ENCODE peak calls at places on chromosomes 1 and 21, in seven cellular contexts. F is brain microvascular endothelial cell, N is A549, R is psoas muscle, V is heart left ventricle, U is pancreas, X is MM.1S. G is an unnamed sample.

GRCh38 chr1:99173900-99174299 is 90.4 kb upstream of the PLPPR4 start:
- DNase-seq in F (no peak), N (no peak), R (no peak), V (no peak), U (no peak), X (no peak), G (no peak)

GRCh38 chr1:84245566-84245965 is 55.9 kb upstream of the SAMD13 start:
- DNase-seq in F (no peak), N (no peak), R (no peak), V (no peak), U (no peak), X (no peak), G (no peak)

GRCh38 chr1:98053471-98054366 is 132.9 kb upstream of the DPYD start:
- DNase-seq in F (peak; percentile 54), N (peak; percentile 59), R (peak; percentile 72), V (peak; percentile 56), U (peak; percentile 39), X (peak; percentile 48), G (no peak)

GRCh38 chr1:33029209-33029608 is 7.5 kb downstream of the AK2 start:
- DNase-seq in F (no peak), N (no peak), R (no peak), V (no peak), U (no peak), X (no peak), G (no peak)

GRCh38 chr1:183942933-183943693 is 94.4 kb downstream of the COLGALT2 start:
- DNase-seq in F (peak; percentile 99), N (peak; percentile 37), R (peak; percentile 60), V (no peak), U (no peak), X (no peak), G (peak; percentile 83)

GRCh38 chr1:70666381-70667140 is 255.5 kb downstream of the CTH start:
- DNase-seq in F (no peak), N (no peak), R (no peak), V (peak; percentile 30), U (peak; percentile 35), X (no peak), G (no peak)

GRCh38 chr21:38136201-38136600 is 120.6 kb upstream of the KCNJ15 start:
- DNase-seq in F (no peak), N (peak; percentile 56), R (no peak), V (no peak), U (no peak), X (no peak), G (no peak)

GRCh38 chr1:109906160-109906838 is 4.3 kb upstream of the CSF1 start:
- DNase-seq in F (no peak), N (no peak), R (no peak), V (no peak), U (no peak), X (peak; percentile 30), G (no peak)

GRCh38 chr21:34187935-34188334 is 114.6 kb downstream of the MRPS6 start:
- DNase-seq in F (no peak), N (no peak), R (peak; percentile 83), V (peak; percentile 67), U (peak; percentile 38), X (no peak), G (peak; percentile 50)

GRCh38 chr1:17460265-17460664 is 20.8 kb upstream of the RCC2 start:
- DNase-seq in F (no peak), N (no peak), R (no peak), V (no peak), U (no peak), X (no peak), G (no peak)

GRCh38 chr1:158028956-158029355 is 35.5 kb downstream of the KIRREL1 start:
- DNase-seq in F (no peak), N (peak; percentile 24), R (no peak), V (no peak), U (no peak), X (no peak), G (no peak)

GRCh38 chr1:1778827-1779675 is 781 bp upstream of the NADK start:
- DNase-seq in F (no peak), N (no peak), R (peak; percentile 85), V (peak; percentile 79), U (peak; percentile 88), X (peak; percentile 98), G (no peak)

GRCh38 chr1:1599919-1600860 is at the start of gene FNDC10:
- DNase-seq in F (no peak), N (no peak), R (no peak), V (peak; percentile 19), U (no peak), X (no peak), G (no peak)

GRCh38 chr1:39562886-39563285 is 13.7 kb downstream of the PABPC4 start:
- DNase-seq in F (no peak), N (no peak), R (no peak), V (no peak), U (no peak), X (no peak), G (no peak)

GRCh38 chr1:17768651-17769241 is 13.6 kb downstream of the ACTL8 start:
- DNase-seq in F (peak; percentile 53), N (peak; percentile 66), R (peak; percentile 64), V (peak; percentile 72), U (peak; percentile 31), X (no peak), G (peak; percentile 19)

GRCh38 chr1:13730751-13731482 is 30.9 kb downstream of the PRDM2 start:
- DNase-seq in F (no peak), N (no peak), R (peak; percentile 54), V (no peak), U (peak; percentile 20), X (peak; percentile 92), G (peak; percentile 23)
- TF ChIP-seq CTCF in F (no peak), N (no peak), R (no peak), V (no peak), U (no peak), X (peak; percentile 19), G (no peak)

GRCh38 chr1:181451661-181452060 is 31.7 kb upstream of the CACNA1E start:
- DNase-seq in F (no peak), N (no peak), R (no peak), V (no peak), U (no peak), X (no peak), G (no peak)
- TF ChIP-seq CTCF in F (no peak), N (no peak), R (no peak), V (no peak), U (no peak), X (no peak), G (no peak)

DNA sequence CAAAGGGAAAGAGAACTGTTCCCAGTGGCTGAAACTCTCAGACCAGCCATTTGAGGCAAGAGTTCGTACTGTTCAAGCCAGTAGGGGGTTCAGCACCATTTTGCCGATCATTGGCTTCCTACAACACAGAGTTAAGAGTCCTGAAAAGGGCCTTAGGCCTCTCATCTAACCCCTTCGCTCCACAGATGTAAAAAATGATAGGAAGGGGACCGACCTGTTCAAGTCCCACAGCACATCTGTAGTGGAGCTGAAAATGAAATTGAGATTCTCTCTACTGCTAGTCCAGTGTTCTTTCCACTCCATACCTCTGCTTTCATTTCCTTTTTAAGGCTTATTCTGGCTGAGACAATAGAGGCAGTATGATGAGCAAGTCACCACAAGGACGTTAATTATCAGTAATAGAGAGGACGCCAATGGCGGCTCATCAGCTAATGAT is 1.1 kb downstream of the DDR2 start:
- DNase-seq in F (peak; percentile 39), N (no peak), R (no peak), V (no peak), U (no peak), X (peak; percentile 89), G (no peak)
- TF ChIP-seq CTCF in F (peak; percentile 51), N (no peak), R (no peak), V (no peak), U (no peak), X (peak; percentile 8), G (peak; percentile 34)

DNA sequence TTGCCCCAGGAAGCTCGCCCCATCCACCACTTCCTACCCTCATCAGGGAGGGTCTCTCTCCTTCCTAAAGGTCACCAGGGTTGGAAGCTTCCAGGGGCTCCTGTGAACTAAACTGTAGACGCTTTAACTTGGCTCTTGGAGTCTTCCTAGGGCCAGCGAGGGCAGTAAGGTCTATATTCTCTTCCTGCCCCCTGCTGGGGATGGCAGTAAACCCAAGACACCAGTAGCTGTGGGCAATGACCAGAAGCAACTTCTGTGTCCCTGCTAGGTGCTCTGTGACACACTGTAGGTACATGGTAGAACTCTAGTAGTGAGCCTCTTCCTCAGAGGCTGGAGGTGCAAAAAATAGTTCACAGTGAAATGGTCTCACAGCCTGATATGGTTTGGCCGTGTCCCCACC is 30.0 kb downstream of the KCND3 start:
- DNase-seq in F (no peak), N (peak; percentile 1), R (no peak), V (no peak), U (no peak), X (no peak), G (no peak)
- TF ChIP-seq CTCF in F (no peak), N (no peak), R (peak; percentile 35), V (no peak), U (no peak), X (no peak), G (no peak)

G was measured in AG09319.